ENCODE peak calls at places on chromosomes 16 and 17, in seven cellular contexts. D is adipocyte, Y is cardiac fibroblast, Q is testis, V is choroid plexus epithelial cell, F is A673, X is HCT116. N is an unnamed sample.

GRCh38 chr16:84045818-84046470 is 3.3 kb upstream of the SLC38A8 start:
- DNase-seq in D (no peak), F (no peak), V (no peak), Y (no peak), X (no peak), Q (no peak), N (no peak)

GRCh38 chr16:48393843-48394703 is 8.9 kb upstream of the SIAH1 start:
- DNase-seq in V (peak), Q (peak), X (no peak), D (no peak), F (no peak), Y (peak), N (no peak)

GRCh38 chr16:35398208-35398607 is 1938.8 kb downstream of the TP53TG3F start:
- DNase-seq in F (no peak), Y (no peak), X (no peak), V (no peak), Q (no peak), D (no peak), N (no peak)

GRCh38 chr16:89711601-89712475 is 8.9 kb downstream of the VPS9D1 start:
- DNase-seq in D (peak), Y (peak), F (peak), X (peak), Q (peak), V (peak), N (no peak)

GRCh38 chr16:50555892-50556673 is 7.9 kb downstream of the NKD1 start:
- DNase-seq in V (no peak), F (no peak), X (no peak), Q (no peak), Y (no peak), D (no peak), N (no peak)

GRCh38 chr16:68031951-68032350 is 8.9 kb downstream of the DUS2 start:
- DNase-seq in Q (no peak), X (peak), F (no peak), Y (no peak), V (no peak), D (no peak), N (no peak)

GRCh38 chr16:13866073-13866472 is 53.9 kb upstream of the ERCC4 start:
- DNase-seq in D (peak), Y (peak), V (peak), F (peak), X (peak), Q (peak), N (peak)

GRCh38 chr17:47279062-47279801 is 25.6 kb downstream of the ITGB3 start:
- DNase-seq in V (peak), D (peak), Q (no peak), X (no peak), F (no peak), Y (peak), N (peak)

GRCh38 chr17:58710948-58711552 is 18.6 kb downstream of the RAD51C start:
- DNase-seq in X (peak), Y (peak), F (peak), V (peak), D (peak), Q (peak), N (peak)

GRCh38 chr17:83104577-83105505 is 25.4 kb downstream of the METRNL start:
- DNase-seq in D (no peak), F (no peak), Q (no peak), X (no peak), V (no peak), Y (peak), N (no peak)

GRCh38 chr16:8931864-8932263 is 31.8 kb downstream of the USP7 start:
- DNase-seq in Q (peak), V (peak), D (peak), Y (peak), F (peak), X (no peak), N (no peak)

GRCh38 chr16:67341250-67341649 is 14.6 kb downstream of the LRRC36 start:
- DNase-seq in V (no peak), F (no peak), X (no peak), Q (no peak), Y (no peak), D (no peak), N (no peak)

GRCh38 chr17:59844884-59845594 is 47.7 kb downstream of the TUBD1 start:
- DNase-seq in Y (peak), Q (no peak), D (peak), F (no peak), X (no peak), V (peak), N (no peak)

GRCh38 chr17:77846531-77847085 is 111.9 kb upstream of the TNRC6C start:
- DNase-seq in X (no peak), Q (no peak), D (no peak), F (no peak), Y (no peak), V (no peak), N (no peak)

GRCh38 chr16:68425498-68426354 is 22.6 kb downstream of the SMPD3 start:
- DNase-seq in Q (no peak), V (no peak), D (no peak), Y (no peak), F (no peak), X (no peak), N (no peak)

GRCh38 chr16:65339062-65339461 is 217.2 kb upstream of the CDH11 start:
- DNase-seq in Q (no peak), X (no peak), V (no peak), Y (no peak), D (no peak), F (no peak), N (no peak)

GRCh38 chr16:83742520-83742919 is 65.3 kb upstream of the HSBP1 start:
- DNase-seq in X (no peak), D (no peak), V (no peak), Y (no peak), Q (no peak), F (no peak), N (no peak)

GRCh38 chr16:31181102-31181830 is 1.3 kb downstream of the FUS start:
- DNase-seq in Y (peak), Q (peak), D (peak), V (peak), F (peak), X (no peak), N (no peak)

GRCh38 chr17:83083368-83084201 is 4.2 kb downstream of the METRNL start:
- DNase-seq in V (peak), Y (peak), X (no peak), F (peak), D (peak), Q (no peak), N (peak)

GRCh38 chr16:73956592-73957495 is 339.8 kb upstream of the PSMD7 start:
- DNase-seq in F (peak), D (peak), Y (peak), Q (peak), X (peak), V (peak), N (peak)

GRCh38 chr17:64741038-64741641 is 79.0 kb upstream of the SMURF2 start:
- DNase-seq in X (no peak), Y (peak), F (peak), V (peak), D (peak), Q (no peak), N (peak)

GRCh38 chr16:17723735-17724134 is 253.0 kb upstream of the XYLT1 start:
- DNase-seq in X (no peak), D (no peak), Q (no peak), Y (peak), V (peak), F (no peak), N (no peak)

GRCh38 chr16:17729820-17730219 is 259.1 kb upstream of the XYLT1 start:
- DNase-seq in D (no peak), X (no peak), V (no peak), Y (no peak), Q (no peak), F (no peak), N (no peak)

GRCh38 chr16:17718495-17718894 is 247.7 kb upstream of the XYLT1 start:
- DNase-seq in F (no peak), V (no peak), D (no peak), Y (no peak), Q (no peak), X (no peak), N (no peak)

DNA sequence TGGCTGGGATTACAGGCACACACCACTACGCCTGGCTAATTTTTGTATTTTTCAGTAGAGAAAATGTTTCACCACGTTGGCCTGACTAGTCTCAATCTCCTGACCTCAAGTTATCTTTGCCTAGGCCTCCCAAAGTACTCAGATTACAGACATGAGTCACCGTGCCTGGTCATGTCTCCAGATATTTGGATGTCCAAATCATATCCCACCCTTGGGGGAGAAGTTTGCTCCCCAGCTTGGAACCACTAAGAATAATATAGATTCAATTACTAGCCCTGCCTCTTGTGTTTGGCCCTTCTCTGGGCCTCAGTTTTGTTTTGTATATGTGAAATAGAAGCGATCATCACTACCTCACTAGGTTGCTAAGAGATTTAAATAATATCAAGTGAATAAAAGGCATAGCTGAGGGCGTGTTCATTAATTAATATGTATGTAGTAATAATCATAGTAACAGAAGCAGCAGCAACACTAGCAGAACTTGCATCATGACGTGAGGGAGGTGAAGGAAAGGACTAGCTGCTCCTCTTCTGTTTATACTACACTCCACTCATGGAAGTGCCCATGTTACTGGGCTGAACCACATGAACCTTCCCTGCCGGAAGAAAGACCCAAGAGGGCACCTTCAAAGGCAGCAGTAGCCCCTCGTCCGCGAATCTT is 253.6 kb upstream of the XYLT1 start:
- DNase-seq in F (no peak), V (peak), Y (peak), D (peak), X (no peak), Q (no peak), N (no peak)
- H3K4me3 ChIP-seq in F (no peak), V (no peak), Y (no peak), D (peak), X (no peak), Q (no peak), N (no peak)

GRCh38 chr17:39866013-39866730 is 1.8 kb upstream of the ZPBP2 start:
- DNase-seq in Q (no peak), D (no peak), X (no peak), F (no peak), Y (no peak), V (no peak), N (no peak)

GRCh38 chr17:39861235-39861634 is 2.9 kb downstream of the IKZF3 start:
- DNase-seq in Y (no peak), V (no peak), Q (no peak), X (no peak), D (no peak), F (no peak), N (no peak)

GRCh38 chr17:39863244-39863917 is 731 bp downstream of the IKZF3 start:
- DNase-seq in F (no peak), Q (no peak), D (no peak), Y (no peak), V (no peak), X (no peak), N (no peak)

GRCh38 chr17:39867084-39867890 is 715 bp upstream of the ZPBP2 start:
- DNase-seq in Y (no peak), X (no peak), Q (peak), D (no peak), V (no peak), F (no peak), N (no peak)

DNA sequence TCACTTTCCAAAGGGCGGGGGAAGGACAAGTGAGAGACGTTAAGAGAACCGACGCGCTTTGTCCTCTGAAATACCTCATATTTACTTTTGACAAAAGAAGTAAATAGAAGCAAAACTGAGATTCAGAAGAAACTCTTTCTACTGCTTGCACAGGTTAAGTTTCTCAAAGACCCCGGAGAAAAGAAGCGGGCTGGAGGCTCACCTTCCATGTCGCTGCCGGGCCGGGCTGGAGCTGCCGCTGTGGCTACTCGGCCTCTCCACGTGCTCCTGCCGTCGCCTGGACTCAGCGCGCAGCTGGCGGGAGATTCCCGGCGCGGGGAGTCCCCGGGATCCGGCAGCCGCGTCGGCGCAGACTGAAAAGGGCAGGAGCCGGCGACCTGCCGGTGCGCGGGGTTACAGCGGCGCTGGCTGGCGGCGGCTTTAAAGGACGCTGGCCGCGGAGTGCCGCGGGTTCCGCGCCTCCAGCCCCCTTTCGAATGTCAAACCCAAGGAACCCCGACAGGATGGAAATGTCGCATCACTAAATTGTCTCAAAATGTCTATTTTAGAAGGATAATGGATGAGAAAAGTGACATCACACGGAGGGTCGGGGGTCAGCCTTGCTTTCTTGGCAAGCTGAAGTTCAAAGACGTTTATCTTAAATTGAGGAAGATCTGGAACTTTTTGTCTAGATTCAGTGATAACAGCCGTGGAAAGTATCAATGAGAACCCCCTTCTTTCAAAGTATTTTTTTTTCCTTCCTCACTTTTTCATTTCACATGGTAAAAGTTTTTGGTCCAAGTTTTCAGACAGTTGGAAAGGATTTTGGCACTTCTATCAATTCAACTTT is at the start of gene IKZF3:
- DNase-seq in V (peak), Q (peak), F (peak), Y (peak), D (peak), X (no peak), N (peak)
- H3K4me3 ChIP-seq in V (no peak), Q (peak), F (no peak), Y (no peak), D (no peak), X (no peak), N (no peak)

GRCh38 chr16:24677388-24677787 is 52.1 kb upstream of the TNRC6A start:
- DNase-seq in V (no peak), Y (no peak), X (no peak), F (no peak), D (no peak), Q (no peak), N (no peak)
- H3K4me3 ChIP-seq in V (no peak), Y (no peak), X (no peak), F (no peak), D (no peak), Q (no peak), N (no peak)

DNA sequence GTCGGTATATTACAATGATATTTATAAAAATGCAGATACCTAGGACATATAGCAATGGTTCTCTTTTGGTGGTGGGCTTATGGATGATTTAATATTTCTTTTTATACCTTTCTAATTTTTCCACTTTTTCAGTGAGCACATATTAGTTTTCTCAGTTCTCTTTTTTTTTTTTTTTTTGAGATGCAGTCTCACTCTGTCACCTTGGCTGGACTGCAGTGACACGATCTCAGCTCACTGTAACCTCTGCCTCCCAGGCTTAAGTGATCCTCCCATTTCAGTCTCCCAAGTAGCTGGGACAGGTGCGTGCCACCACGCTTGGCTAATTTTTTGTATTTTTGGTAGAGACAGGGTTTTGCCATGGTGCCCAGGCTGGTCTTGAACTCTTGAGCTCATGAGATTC is 15.1 kb downstream of the MAP3K14 start:
- DNase-seq in Y (no peak), F (no peak), X (no peak), D (no peak), V (no peak), Q (no peak), N (no peak)
- H3K4me3 ChIP-seq in Y (no peak), F (no peak), X (no peak), D (no peak), V (no peak), Q (no peak), N (no peak)

GRCh38 chr17:44121206-44121605 is 2.2 kb downstream of the HDAC5 start:
- DNase-seq in Q (no peak), X (no peak), F (no peak), Y (no peak), V (no peak), D (no peak), N (no peak)
- H3K4me3 ChIP-seq in Q (no peak), X (no peak), F (no peak), Y (no peak), V (no peak), D (peak), N (no peak)

GRCh38 chr16:7097537-7097936 is 235.1 kb upstream of the RBFOX1 start:
- DNase-seq in Y (no peak), Q (no peak), D (no peak), X (no peak), V (no peak), F (no peak), N (no peak)

GRCh38 chr16:7103056-7103455 is 229.6 kb upstream of the RBFOX1 start:
- DNase-seq in X (no peak), F (no peak), V (no peak), D (no peak), Y (no peak), Q (no peak), N (no peak)

GRCh38 chr16:7101054-7101453 is 231.6 kb upstream of the RBFOX1 start:
- DNase-seq in V (no peak), X (no peak), D (no peak), Y (no peak), Q (no peak), F (no peak), N (no peak)
- H3K4me3 ChIP-seq in V (no peak), X (no peak), D (no peak), Y (no peak), Q (no peak), F (no peak), N (no peak)

DNA sequence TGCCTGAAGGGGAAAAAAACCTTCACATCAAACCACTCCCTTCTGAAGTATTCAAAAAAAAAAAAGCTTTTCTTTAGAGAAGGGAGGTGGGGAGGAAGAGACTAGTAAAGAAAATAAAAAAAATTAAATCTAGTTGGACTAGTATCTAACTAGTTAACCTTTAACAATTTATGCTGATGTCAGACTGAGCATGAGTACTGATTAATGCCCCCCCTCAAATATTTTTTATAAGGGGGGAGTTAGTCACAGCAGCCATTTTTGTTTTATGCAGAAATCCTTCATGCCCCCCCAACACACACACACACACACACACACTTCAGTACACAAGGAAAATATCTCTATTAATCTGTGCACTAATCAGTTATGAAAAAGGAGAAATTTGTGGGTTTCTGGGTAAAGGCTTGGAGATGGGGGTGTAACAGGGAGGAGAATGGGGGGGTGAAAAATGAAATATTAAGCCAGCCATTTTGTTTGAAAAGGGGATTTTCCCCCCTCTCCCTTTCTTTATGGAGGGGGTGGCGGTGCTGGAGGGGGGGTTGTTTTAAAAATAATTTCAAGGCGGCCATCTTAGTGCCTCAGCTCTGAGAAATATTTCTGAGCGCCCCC is 4.7 kb upstream of the CHD3 start:
- DNase-seq in D (peak), V (peak), F (peak), Y (peak), Q (no peak), X (no peak), N (no peak)
- H3K4me3 ChIP-seq in D (peak), V (peak), F (peak), Y (peak), Q (peak), X (peak), N (peak)

DNA sequence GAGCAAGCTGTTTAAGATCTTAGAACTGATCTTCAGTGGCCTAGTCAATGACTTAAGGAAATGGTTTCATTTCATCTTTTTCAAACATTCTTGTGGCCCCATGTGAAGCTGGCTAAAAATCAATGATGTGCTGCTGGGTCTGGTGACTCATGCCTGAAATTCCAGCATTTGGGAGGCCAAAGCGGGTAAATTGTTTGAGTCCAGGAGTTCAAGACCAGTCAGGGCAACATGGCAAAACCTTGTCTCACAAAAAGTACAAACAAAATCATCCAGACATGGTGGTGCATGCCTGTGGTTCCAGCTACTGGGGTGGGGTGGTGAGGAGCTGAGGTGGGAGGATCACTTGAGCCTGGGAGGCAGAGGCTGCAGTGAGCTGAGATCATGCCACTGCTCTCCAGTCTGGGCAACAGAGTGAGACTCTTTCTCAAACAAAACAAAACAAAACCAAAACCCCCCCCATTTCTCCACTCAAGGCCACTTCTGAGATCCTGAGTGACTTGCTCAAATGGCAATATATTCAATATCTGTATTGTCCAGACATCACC is 17.4 kb upstream of the COL1A1 start:
- DNase-seq in V (peak), F (no peak), X (peak), D (peak), Q (no peak), Y (peak), N (peak)
- H3K4me3 ChIP-seq in V (no peak), F (no peak), X (no peak), D (peak), Q (no peak), Y (peak), N (no peak)